ENCODE peak calls at places on chromosomes 4 and X, in seven cellular contexts. P, K, C, F, J, U and O are unnamed samples.

GRCh38 chr4:90528551-90528950 is 401.4 kb downstream of the CCSER1 start:
- DNase-seq in F (no peak), J (no peak), C (no peak), K (no peak), P (no peak), U (no peak), O (no peak)

GRCh38 chr4:124121511-124121934 is 591.0 kb downstream of the ANKRD50 start:
- DNase-seq in F (no peak), U (no peak), K (peak), C (no peak), P (no peak), J (no peak), O (peak)

GRCh38 chr4:16616981-16617380 is 281.5 kb downstream of the LDB2 start:
- DNase-seq in J (no peak), U (no peak), P (no peak), C (no peak), K (no peak), F (no peak), O (no peak)

GRCh38 chr4:66791686-66792085 is 753.6 kb downstream of the CENPC start:
- DNase-seq in P (no peak), K (no peak), C (no peak), U (no peak), F (no peak), J (no peak), O (no peak)

GRCh38 chr4:73917081-73917501 is 47.9 kb downstream of the CXCL1 start:
- DNase-seq in K (peak), P (peak), F (no peak), J (no peak), C (no peak), U (no peak), O (peak)

GRCh38 chr4:118173956-118174355 is 139.7 kb downstream of the NDST3 start:
- DNase-seq in P (peak), J (no peak), F (no peak), U (no peak), C (no peak), K (peak), O (no peak)

GRCh38 chr4:53916431-53916889 is 147.9 kb downstream of the CHIC2 start:
- DNase-seq in K (peak), J (no peak), U (no peak), F (no peak), P (no peak), C (no peak), O (no peak)

GRCh38 chr4:89724716-89725115 is 112.2 kb downstream of the SNCA start:
- DNase-seq in K (peak), U (no peak), J (no peak), P (peak), F (no peak), C (no peak), O (peak)

GRCh38 chr4:118076958-118077766 is 42.9 kb downstream of the NDST3 start:
- DNase-seq in J (peak), P (no peak), K (peak), F (no peak), U (no peak), C (peak), O (peak)

GRCh38 chr4:12957108-12957507 is 527.0 kb downstream of the RAB28 start:
- DNase-seq in P (no peak), J (no peak), K (no peak), U (no peak), C (no peak), F (no peak), O (no peak)

GRCh38 chrX:57104406-57104805 is 16.9 kb downstream of the SPIN2B start:
- DNase-seq in P (no peak), J (no peak), C (no peak), K (no peak), F (no peak), U (no peak), O (no peak)

GRCh38 chrX:95762716-95763115 is 921.9 kb upstream of the DIAPH2 start:
- DNase-seq in F (no peak), J (no peak), U (no peak), P (no peak), K (peak), C (no peak), O (no peak)

GRCh38 chr4:137474711-137475301 is 57.5 kb downstream of the PCDH18 start:
- DNase-seq in K (peak), C (no peak), P (peak), F (no peak), U (no peak), J (no peak), O (peak)

GRCh38 chrX:129523076-129524055 is at the start of gene SMARCA1:
- DNase-seq in F (peak), U (peak), C (peak), J (peak), K (peak), P (no peak), O (peak)

DNA sequence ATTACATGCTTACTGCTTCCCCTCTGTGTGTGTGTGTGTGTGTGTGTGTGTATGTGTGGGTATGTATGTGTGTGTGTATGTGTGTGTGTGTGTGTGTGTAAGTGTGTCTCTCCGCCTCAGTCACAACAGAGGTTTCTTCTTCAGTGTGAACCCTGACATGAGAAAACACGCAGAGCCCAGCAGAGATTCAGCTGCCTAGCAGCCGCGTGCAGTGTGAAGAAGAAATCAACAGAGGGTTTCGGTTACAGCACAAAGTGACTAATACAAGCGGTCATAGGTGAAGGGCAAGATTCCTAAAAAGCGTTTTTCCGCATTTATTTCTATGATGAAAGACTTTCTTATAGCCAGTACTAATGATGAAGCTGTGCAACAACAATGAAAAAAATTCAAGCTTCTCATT is 55.3 kb upstream of the ZFP42 start:
- DNase-seq in U (no peak), K (no peak), P (no peak), J (no peak), F (peak), C (no peak), O (no peak)
- H3K27ac ChIP-seq in U (no peak), K (no peak), P (no peak), J (no peak), F (no peak), C (no peak), O (no peak)

GRCh38 chr4:26150948-26151347 is 169.9 kb upstream of the RBPJ start:
- DNase-seq in U (no peak), C (no peak), K (peak), P (no peak), F (no peak), J (no peak), O (no peak)
- TF ChIP-seq CTCF in U (no peak), C (no peak), K (peak), P (no peak), F (no peak), J (no peak), O (no peak)

GRCh38 chrX:38927592-38927991 is 126.3 kb downstream of the MID1IP1 start:
- DNase-seq in C (no peak), P (no peak), K (no peak), U (no peak), J (no peak), F (no peak), O (no peak)
- H3K27ac ChIP-seq in C (no peak), P (no peak), K (no peak), U (no peak), J (no peak), F (no peak), O (peak)

GRCh38 chr4:32417113-32417704 is 1697.0 kb downstream of the PCDH7 start:
- DNase-seq in P (no peak), J (no peak), C (no peak), F (no peak), U (no peak), K (peak), O (no peak)
- TF ChIP-seq CTCF in P (peak), J (peak), C (peak), F (no peak), U (no peak), K (peak), O (peak)

GRCh38 chr4:141077611-141078225 is 55.6 kb downstream of the RNF150 start:
- DNase-seq in K (no peak), J (no peak), P (no peak), F (no peak), U (no peak), C (no peak), O (no peak)

GRCh38 chr4:141078871-141079270 is 54.4 kb downstream of the RNF150 start:
- DNase-seq in J (no peak), U (no peak), K (no peak), P (no peak), C (no peak), F (no peak), O (no peak)

GRCh38 chr4:141080668-141081067 is 52.6 kb downstream of the RNF150 start:
- DNase-seq in C (no peak), J (no peak), U (no peak), F (no peak), K (no peak), P (no peak), O (no peak)

GRCh38 chr4:141079393-141079930 is 53.8 kb downstream of the RNF150 start:
- DNase-seq in J (no peak), P (no peak), K (no peak), F (no peak), C (no peak), U (no peak), O (no peak)

DNA sequence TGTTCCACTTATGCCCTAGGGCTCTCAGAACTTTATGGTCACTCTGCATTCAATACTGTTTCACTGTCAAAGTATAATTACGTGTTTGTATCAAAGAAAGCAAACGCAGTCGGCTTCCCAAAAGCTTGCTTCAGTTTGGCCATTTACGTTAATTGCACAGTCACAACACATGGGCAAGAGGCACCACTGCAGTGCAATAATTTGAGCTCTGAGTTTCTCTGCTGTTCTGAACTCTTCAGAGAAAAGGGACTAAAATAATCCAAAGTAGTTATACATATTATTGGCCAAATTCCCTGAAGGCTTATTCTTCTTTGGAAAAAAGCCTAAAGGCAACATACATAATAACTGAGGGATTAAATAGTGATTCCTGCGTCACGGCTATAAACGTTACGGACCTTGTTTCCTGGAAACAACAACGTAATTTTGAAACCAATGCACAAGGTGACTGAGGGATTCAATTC is 51.3 kb downstream of the RNF150 start:
- DNase-seq in F (no peak), K (no peak), C (no peak), U (no peak), P (no peak), J (no peak), O (no peak)
- H3K27ac ChIP-seq in F (no peak), K (no peak), C (no peak), U (no peak), P (no peak), J (no peak), O (no peak)

DNA sequence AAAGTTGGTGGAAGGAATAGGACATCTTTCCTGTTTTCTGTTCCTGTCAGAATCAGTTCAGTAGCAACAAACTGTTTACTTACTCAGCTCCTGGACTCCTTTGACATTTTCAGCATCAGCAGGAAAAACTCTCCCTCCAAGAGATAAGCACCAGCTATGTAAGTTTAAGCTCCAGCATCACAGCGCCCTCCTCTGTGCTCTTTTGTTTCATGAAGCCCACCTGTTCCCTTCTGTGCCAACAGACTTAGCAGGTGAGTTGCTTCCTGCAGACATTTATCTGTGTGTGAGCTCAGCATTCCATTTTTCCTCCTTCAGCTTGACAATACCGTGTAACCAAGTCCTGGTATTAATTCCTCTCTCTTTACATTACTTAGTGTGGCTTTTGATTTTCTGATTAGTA is 644.1 kb upstream of the AGA start:
- DNase-seq in J (peak), P (no peak), U (no peak), K (peak), C (no peak), F (no peak), O (no peak)
- TF ChIP-seq CTCF in J (peak), P (no peak), U (no peak), K (peak), C (no peak), F (no peak), O (no peak)